ENCODE peak calls at places on chromosome 6, in seven cellular contexts. One of them, this sample, is unnamed.

GRCh38 chr6:154482858-154483257 is 27.6 kb downstream of the CNKSR3 start:
- DNase-seq in HepG2: no peak
- DNase-seq in H1: no peak
- DNase-seq in HCT116: no peak
- DNase-seq in K562: no peak
- DNase-seq in SK-N-SH: peak
- DNase-seq in GM12878: no peak
- DNase-seq in this sample: no peak

GRCh38 chr6:156582509-156582992 is 194.6 kb upstream of the ARID1B start:
- DNase-seq in HepG2: no peak
- DNase-seq in H1: no peak
- DNase-seq in HCT116: no peak
- DNase-seq in K562: no peak
- DNase-seq in SK-N-SH: no peak
- DNase-seq in GM12878: no peak
- DNase-seq in this sample: no peak

GRCh38 chr6:142637624-142638023 is 307.4 kb downstream of the HIVEP2 start:
- DNase-seq in HepG2: no peak
- DNase-seq in H1: no peak
- DNase-seq in HCT116: no peak
- DNase-seq in K562: no peak
- DNase-seq in SK-N-SH: no peak
- DNase-seq in GM12878: no peak
- DNase-seq in this sample: no peak

GRCh38 chr6:8054276-8054675 is 9.9 kb downstream of the BLOC1S5 start:
- DNase-seq in HepG2: no peak
- DNase-seq in H1: no peak
- DNase-seq in HCT116: no peak
- DNase-seq in K562: no peak
- DNase-seq in SK-N-SH: no peak
- DNase-seq in GM12878: no peak
- DNase-seq in this sample: no peak

GRCh38 chr6:151705994-151706733 is 101.3 kb upstream of the ESR1 start:
- DNase-seq in HepG2: no peak
- DNase-seq in H1: no peak
- DNase-seq in HCT116: no peak
- DNase-seq in K562: no peak
- DNase-seq in SK-N-SH: no peak
- DNase-seq in GM12878: no peak
- DNase-seq in this sample: peak

GRCh38 chr6:157230971-157231370 is 92.3 kb downstream of the TMEM242 start:
- DNase-seq in HepG2: no peak
- DNase-seq in H1: no peak
- DNase-seq in HCT116: no peak
- DNase-seq in K562: no peak
- DNase-seq in SK-N-SH: no peak
- DNase-seq in GM12878: no peak
- DNase-seq in this sample: no peak

GRCh38 chr6:11380969-11381744 is 148.7 kb upstream of the NEDD9 start:
- DNase-seq in HepG2: no peak
- DNase-seq in H1: no peak
- DNase-seq in HCT116: no peak
- DNase-seq in K562: no peak
- DNase-seq in SK-N-SH: no peak
- DNase-seq in GM12878: no peak
- DNase-seq in this sample: no peak

GRCh38 chr6:152380993-152381898 is 255.9 kb downstream of the SYNE1 start:
- DNase-seq in HepG2: peak
- DNase-seq in H1: no peak
- DNase-seq in HCT116: peak
- DNase-seq in K562: no peak
- DNase-seq in SK-N-SH: peak
- DNase-seq in GM12878: no peak
- DNase-seq in this sample: no peak

GRCh38 chr6:46808806-46809205 is 15.6 kb downstream of the MEP1A start:
- DNase-seq in HepG2: no peak
- DNase-seq in H1: no peak
- DNase-seq in HCT116: no peak
- DNase-seq in K562: no peak
- DNase-seq in SK-N-SH: no peak
- DNase-seq in GM12878: no peak
- DNase-seq in this sample: no peak

GRCh38 chr6:163354779-163355431 is 59.6 kb upstream of the QKI start:
- DNase-seq in HepG2: no peak
- DNase-seq in H1: no peak
- DNase-seq in HCT116: no peak
- DNase-seq in K562: no peak
- DNase-seq in SK-N-SH: peak
- DNase-seq in GM12878: peak
- DNase-seq in this sample: no peak

GRCh38 chr6:906920-907319 is 214.0 kb upstream of the EXOC2 start:
- DNase-seq in HepG2: no peak
- DNase-seq in H1: no peak
- DNase-seq in HCT116: no peak
- DNase-seq in K562: peak
- DNase-seq in SK-N-SH: no peak
- DNase-seq in GM12878: no peak
- DNase-seq in this sample: no peak

GRCh38 chr6:81781624-81782023 is 29.1 kb upstream of the TENT5A start:
- DNase-seq in HepG2: no peak
- DNase-seq in H1: no peak
- DNase-seq in HCT116: no peak
- DNase-seq in K562: no peak
- DNase-seq in SK-N-SH: no peak
- DNase-seq in GM12878: no peak
- DNase-seq in this sample: no peak

GRCh38 chr6:119871520-119871919 is 522.0 kb upstream of the MAN1A1 start:
- DNase-seq in HepG2: no peak
- DNase-seq in H1: no peak
- DNase-seq in HCT116: no peak
- DNase-seq in K562: no peak
- DNase-seq in SK-N-SH: no peak
- DNase-seq in GM12878: no peak
- DNase-seq in this sample: no peak

GRCh38 chr6:56851541-56852248 is 103.2 kb upstream of the BEND6 start:
- DNase-seq in HepG2: peak
- DNase-seq in H1: peak
- DNase-seq in HCT116: no peak
- DNase-seq in K562: no peak
- DNase-seq in SK-N-SH: peak
- DNase-seq in GM12878: peak
- DNase-seq in this sample: peak

GRCh38 chr6:97841763-97842162 is 558.7 kb upstream of the MMS22L start:
- DNase-seq in HepG2: no peak
- DNase-seq in H1: no peak
- DNase-seq in HCT116: no peak
- DNase-seq in K562: no peak
- DNase-seq in SK-N-SH: no peak
- DNase-seq in GM12878: no peak
- DNase-seq in this sample: no peak

GRCh38 chr6:106107043-106107613 is 21.0 kb downstream of the PRDM1 start:
- DNase-seq in HepG2: no peak
- DNase-seq in H1: no peak
- DNase-seq in HCT116: no peak
- DNase-seq in K562: no peak
- DNase-seq in SK-N-SH: no peak
- DNase-seq in GM12878: no peak
- DNase-seq in this sample: no peak

GRCh38 chr6:4185419-4185818 is 50.0 kb upstream of the ECI2 start:
- DNase-seq in HepG2: no peak
- DNase-seq in H1: no peak
- DNase-seq in HCT116: no peak
- DNase-seq in K562: no peak
- DNase-seq in SK-N-SH: no peak
- DNase-seq in GM12878: no peak
- DNase-seq in this sample: no peak

GRCh38 chr6:32484614-32484998 is 44.9 kb downstream of the HLA-DRA start:
- DNase-seq in HepG2: no peak
- DNase-seq in H1: no peak
- DNase-seq in HCT116: no peak
- DNase-seq in K562: peak
- DNase-seq in SK-N-SH: no peak
- DNase-seq in GM12878: no peak
- DNase-seq in this sample: no peak

GRCh38 chr6:39312912-39313525 is 1.2 kb downstream of the KCNK17 start:
- DNase-seq in HepG2: no peak
- DNase-seq in H1: peak
- DNase-seq in HCT116: no peak
- DNase-seq in K562: no peak
- DNase-seq in SK-N-SH: no peak
- DNase-seq in GM12878: no peak
- DNase-seq in this sample: no peak

GRCh38 chr6:107539409-107539808 is 49.5 kb downstream of the SOBP start:
- DNase-seq in HepG2: peak
- DNase-seq in H1: no peak
- DNase-seq in HCT116: no peak
- DNase-seq in K562: no peak
- DNase-seq in SK-N-SH: peak
- DNase-seq in GM12878: no peak
- DNase-seq in this sample: no peak

GRCh38 chr6:158619922-158620801 is 24.4 kb downstream of the DYNLT1 start:
- DNase-seq in HepG2: no peak
- DNase-seq in H1: peak
- DNase-seq in HCT116: no peak
- DNase-seq in K562: no peak
- DNase-seq in SK-N-SH: no peak
- DNase-seq in GM12878: no peak
- DNase-seq in this sample: no peak

GRCh38 chr6:3997144-3997770 is 81.7 kb downstream of the FAM217A start:
- DNase-seq in HepG2: no peak
- DNase-seq in H1: no peak
- DNase-seq in HCT116: no peak
- DNase-seq in K562: no peak
- DNase-seq in SK-N-SH: no peak
- DNase-seq in GM12878: no peak
- DNase-seq in this sample: no peak

GRCh38 chr6:136927313-136927712 is 5.2 kb downstream of the SLC35D3 start:
- DNase-seq in HepG2: peak
- DNase-seq in H1: peak
- DNase-seq in HCT116: peak
- DNase-seq in K562: no peak
- DNase-seq in SK-N-SH: peak
- DNase-seq in GM12878: no peak
- DNase-seq in this sample: no peak

GRCh38 chr6:72554761-72555221 is 67.1 kb upstream of the KCNQ5 start:
- DNase-seq in HepG2: no peak
- DNase-seq in H1: no peak
- DNase-seq in HCT116: no peak
- DNase-seq in K562: no peak
- DNase-seq in SK-N-SH: no peak
- DNase-seq in GM12878: no peak
- DNase-seq in this sample: no peak
- TF ChIP-seq JUND in HepG2: no peak
- TF ChIP-seq JUND in H1: no peak
- TF ChIP-seq JUND in HCT116: no peak
- TF ChIP-seq JUND in K562: no peak
- TF ChIP-seq JUND in SK-N-SH: no peak
- TF ChIP-seq JUND in GM12878: no peak
- TF ChIP-seq JUND in this sample: no peak

DNA sequence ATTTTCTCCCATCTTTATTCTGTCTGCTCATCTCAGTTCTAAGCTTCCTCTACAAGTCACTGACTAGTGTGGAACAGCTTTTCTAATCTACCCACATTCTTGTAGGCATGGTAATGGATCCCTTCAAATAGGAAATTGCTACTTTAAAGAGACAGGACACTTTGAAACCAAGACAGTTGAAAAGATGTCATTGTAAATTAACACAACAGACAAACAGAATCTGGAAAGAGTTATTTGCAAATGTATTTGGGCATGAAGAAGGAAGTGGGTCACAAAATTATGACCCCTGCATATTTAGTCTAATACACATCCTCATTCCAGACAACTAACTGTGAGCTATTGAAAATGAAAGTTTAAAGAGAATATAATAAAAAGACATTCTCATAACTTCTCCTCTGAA is 298.2 kb upstream of the MARCKS start:
- DNase-seq in HepG2: no peak
- DNase-seq in H1: no peak
- DNase-seq in HCT116: no peak
- DNase-seq in K562: no peak
- DNase-seq in SK-N-SH: no peak
- DNase-seq in GM12878: no peak
- DNase-seq in this sample: peak
- TF ChIP-seq JUND in HepG2: no peak
- TF ChIP-seq JUND in H1: no peak
- TF ChIP-seq JUND in HCT116: no peak
- TF ChIP-seq JUND in K562: no peak
- TF ChIP-seq JUND in SK-N-SH: peak
- TF ChIP-seq JUND in GM12878: no peak
- TF ChIP-seq JUND in this sample: no peak

DNA sequence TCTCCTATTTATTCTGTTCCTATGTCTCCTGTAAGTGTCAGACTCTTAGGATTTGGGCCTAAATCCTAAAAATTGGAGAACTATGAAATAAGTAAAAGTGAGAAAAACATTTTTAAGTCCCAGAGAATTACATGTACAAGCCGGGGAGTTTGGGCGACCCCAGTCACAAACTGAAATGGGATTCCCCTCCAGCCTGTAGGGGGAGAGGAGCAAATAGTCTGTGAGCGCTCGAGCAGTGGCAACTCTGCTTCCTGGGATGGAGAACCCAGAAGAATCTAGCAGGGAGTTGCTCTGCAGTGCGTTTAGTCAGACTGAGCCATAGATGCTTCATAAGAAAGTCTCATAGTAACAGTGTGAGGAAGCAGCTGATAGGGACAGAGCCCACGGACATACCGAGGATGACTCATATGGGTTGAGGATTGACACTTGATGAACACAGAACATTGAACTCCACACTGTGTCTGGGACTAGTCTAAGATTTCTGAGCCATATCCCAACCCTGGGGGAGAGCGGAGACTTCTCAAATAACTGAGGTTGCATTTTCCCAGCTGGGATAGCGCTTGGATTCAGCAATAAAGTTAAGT is 437.2 kb downstream of the BCKDHB start:
- DNase-seq in HepG2: no peak
- DNase-seq in H1: no peak
- DNase-seq in HCT116: no peak
- DNase-seq in K562: no peak
- DNase-seq in SK-N-SH: no peak
- DNase-seq in GM12878: no peak
- DNase-seq in this sample: no peak
- TF ChIP-seq JUND in HepG2: no peak
- TF ChIP-seq JUND in H1: no peak
- TF ChIP-seq JUND in HCT116: no peak
- TF ChIP-seq JUND in K562: no peak
- TF ChIP-seq JUND in SK-N-SH: no peak
- TF ChIP-seq JUND in GM12878: no peak
- TF ChIP-seq JUND in this sample: no peak

DNA sequence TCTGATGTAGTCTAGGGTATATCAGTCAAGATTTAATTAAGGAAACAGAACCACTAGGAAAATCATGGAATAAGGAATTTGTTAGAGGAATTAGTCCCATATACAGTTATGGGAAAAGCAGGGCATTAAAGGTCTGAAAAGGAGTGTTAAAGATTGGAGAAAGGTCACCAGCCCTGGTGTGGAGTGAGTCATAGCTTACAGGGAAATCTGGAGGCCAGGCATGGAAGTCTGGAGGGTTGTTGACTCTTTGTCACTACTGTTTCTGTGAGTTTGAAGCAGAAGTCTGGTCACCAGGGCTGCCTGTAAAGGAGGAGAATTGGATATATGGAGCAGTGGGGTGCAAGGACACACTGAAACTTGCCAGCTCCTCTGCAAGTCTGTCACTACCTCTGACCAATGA is 28.6 kb downstream of the CDC5L start:
- DNase-seq in HepG2: peak
- DNase-seq in H1: no peak
- DNase-seq in HCT116: no peak
- DNase-seq in K562: no peak
- DNase-seq in SK-N-SH: no peak
- DNase-seq in GM12878: no peak
- DNase-seq in this sample: no peak
- TF ChIP-seq JUND in HepG2: no peak
- TF ChIP-seq JUND in H1: no peak
- TF ChIP-seq JUND in HCT116: no peak
- TF ChIP-seq JUND in K562: peak
- TF ChIP-seq JUND in SK-N-SH: no peak
- TF ChIP-seq JUND in GM12878: no peak
- TF ChIP-seq JUND in this sample: no peak